ENCODE peak calls at places on chromosomes 13 and 19, in seven cellular contexts. S is lower leg skin, B is cardiac fibroblast, O is Peyer's patch, G is progenitor cell of endocrine pancreas, X is HFFc6, W is IMR-90. T is an unnamed sample.

GRCh38 chr13:24629320-24629719 is 50.9 kb upstream of the ATP12A start:
- DNase-seq in S (no peak), B (no peak), O (no peak), G (no peak), X (no peak), W (no peak), T (no peak)

GRCh38 chr13:65339236-65339635 is 1890.9 kb downstream of the PCDH9 start:
- DNase-seq in S (no peak), B (no peak), O (no peak), G (no peak), X (peak), W (peak), T (no peak)

GRCh38 chr19:47614559-47614958 is 5.6 kb downstream of the BICRA start:
- DNase-seq in S (no peak), B (no peak), O (no peak), G (no peak), X (no peak), W (no peak), T (no peak)

GRCh38 chr19:58305065-58305931 is at the start of gene ERVK3-1:
- DNase-seq in S (peak), B (peak), O (peak), G (peak), X (peak), W (peak), T (peak)

GRCh38 chr19:46383171-46383815 is 30.1 kb downstream of the CCDC8 start:
- DNase-seq in S (no peak), B (no peak), O (no peak), G (no peak), X (no peak), W (no peak), T (no peak)

GRCh38 chr13:51158923-51159322 is 47.8 kb upstream of the C13orf42 start:
- DNase-seq in S (no peak), B (peak), O (no peak), G (no peak), X (no peak), W (no peak), T (no peak)

GRCh38 chr13:97446448-97446847 is 12.5 kb downstream of the RAP2A start:
- DNase-seq in S (no peak), B (no peak), O (no peak), G (no peak), X (no peak), W (no peak), T (no peak)

GRCh38 chr13:96090240-96091101 is 564 bp downstream of the HS6ST3 start:
- DNase-seq in S (no peak), B (peak), O (no peak), G (peak), X (no peak), W (no peak), T (no peak)

GRCh38 chr13:45623516-45624090 is 8.1 kb upstream of the ERICH6B start:
- DNase-seq in S (no peak), B (peak), O (no peak), G (no peak), X (no peak), W (peak), T (no peak)

GRCh38 chr13:38566526-38566925 is 120.4 kb upstream of the FREM2 start:
- DNase-seq in S (no peak), B (no peak), O (no peak), G (no peak), X (no peak), W (no peak), T (no peak)

GRCh38 chr19:35642312-35642711 is 767 bp downstream of the ETV2 start:
- DNase-seq in S (no peak), B (no peak), O (no peak), G (no peak), X (peak), W (no peak), T (no peak)

GRCh38 chr19:7620442-7621412 is 8.6 kb downstream of the XAB2 start:
- DNase-seq in S (no peak), B (no peak), O (no peak), G (no peak), X (no peak), W (no peak), T (no peak)

GRCh38 chr19:51024924-51025323 is 1.5 kb downstream of the KLK11 start:
- DNase-seq in S (no peak), B (no peak), O (no peak), G (no peak), X (no peak), W (no peak), T (no peak)

GRCh38 chr19:4380254-4380727 is 20.1 kb downstream of the SH3GL1 start:
- DNase-seq in S (no peak), B (no peak), O (peak), G (no peak), X (no peak), W (no peak), T (peak)

GRCh38 chr13:59415498-59415897 is 748.2 kb downstream of the DIAPH3 start:
- DNase-seq in S (no peak), B (no peak), O (no peak), G (no peak), X (no peak), W (no peak), T (no peak)

GRCh38 chr19:6532244-6532999 is 1.6 kb downstream of the TNFSF9 start:
- DNase-seq in S (no peak), B (no peak), O (peak), G (no peak), X (no peak), W (no peak), T (no peak)

GRCh38 chr13:100881291-100881864 is 206.8 kb upstream of the TMTC4 start:
- DNase-seq in S (no peak), B (no peak), O (no peak), G (no peak), X (no peak), W (no peak), T (no peak)

GRCh38 chr13:94620286-94620896 is 18.7 kb downstream of the GPR180 start:
- DNase-seq in S (no peak), B (peak), O (no peak), G (no peak), X (peak), W (peak), T (peak)

GRCh38 chr13:29474991-29475390 is 120.5 kb downstream of the SLC7A1 start:
- DNase-seq in S (no peak), B (peak), O (no peak), G (no peak), X (peak), W (peak), T (no peak)

GRCh38 chr19:47187023-47187655 is 43.9 kb downstream of the BBC3 start:
- DNase-seq in S (no peak), B (no peak), O (no peak), G (no peak), X (no peak), W (no peak), T (no peak)

GRCh38 chr19:1492474-1493006 is 1.6 kb downstream of the REEP6 start:
- DNase-seq in S (no peak), B (peak), O (no peak), G (no peak), X (no peak), W (no peak), T (no peak)
- TF ChIP-seq CTCF in S (no peak), B (no peak), O (no peak), G (no peak), X (no peak), W (no peak), T (no peak)

DNA sequence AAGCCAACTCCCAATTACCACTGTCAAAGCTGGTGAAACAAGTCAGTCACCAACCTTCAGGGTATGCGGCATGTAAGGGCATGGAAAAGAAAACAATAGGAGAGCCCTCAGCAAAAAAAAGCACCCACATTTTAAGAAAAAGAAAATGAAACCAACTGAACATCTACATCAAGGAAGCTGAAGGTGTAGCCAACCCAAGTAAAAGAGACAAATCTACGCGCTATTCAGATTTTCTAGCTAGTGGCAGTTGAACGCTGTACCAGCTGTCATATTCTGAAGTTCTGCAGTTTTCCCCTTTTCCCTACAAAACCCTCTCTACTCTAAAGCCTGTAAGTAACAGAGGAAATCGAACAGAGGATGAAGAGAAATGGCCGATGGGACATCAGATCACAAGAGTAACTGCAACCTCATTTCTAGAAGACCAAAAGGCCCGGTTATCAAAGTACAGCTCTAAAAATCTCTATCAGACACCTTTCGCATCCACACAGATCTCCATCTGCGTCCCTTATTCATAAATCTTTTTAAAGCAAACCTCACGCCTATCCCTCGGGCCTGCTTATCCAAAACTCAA is 1.4 kb downstream of the MYCBP2 start:
- DNase-seq in S (no peak), B (peak), O (no peak), G (no peak), X (no peak), W (no peak), T (peak)
- TF ChIP-seq CTCF in S (no peak), B (no peak), O (no peak), G (no peak), X (no peak), W (no peak), T (no peak)

GRCh38 chr13:36817996-36818395 is 1.0 kb upstream of the RFXAP start:
- DNase-seq in S (no peak), B (no peak), O (no peak), G (no peak), X (no peak), W (no peak), T (no peak)
- TF ChIP-seq CTCF in S (no peak), B (no peak), O (no peak), G (no peak), X (peak), W (no peak), T (no peak)

GRCh38 chr13:33040116-33040515 is 23.9 kb downstream of the KL start:
- DNase-seq in S (no peak), B (no peak), O (no peak), G (no peak), X (no peak), W (no peak), T (no peak)
- TF ChIP-seq CTCF in S (no peak), B (no peak), O (no peak), G (no peak), X (no peak), W (no peak), T (no peak)

GRCh38 chr13:73325351-73326214 is 266.8 kb downstream of the KLF5 start:
- DNase-seq in S (no peak), B (peak), O (no peak), G (no peak), X (peak), W (peak), T (peak)
- TF ChIP-seq CTCF in S (no peak), B (no peak), O (no peak), G (no peak), X (no peak), W (no peak), T (no peak)

DNA sequence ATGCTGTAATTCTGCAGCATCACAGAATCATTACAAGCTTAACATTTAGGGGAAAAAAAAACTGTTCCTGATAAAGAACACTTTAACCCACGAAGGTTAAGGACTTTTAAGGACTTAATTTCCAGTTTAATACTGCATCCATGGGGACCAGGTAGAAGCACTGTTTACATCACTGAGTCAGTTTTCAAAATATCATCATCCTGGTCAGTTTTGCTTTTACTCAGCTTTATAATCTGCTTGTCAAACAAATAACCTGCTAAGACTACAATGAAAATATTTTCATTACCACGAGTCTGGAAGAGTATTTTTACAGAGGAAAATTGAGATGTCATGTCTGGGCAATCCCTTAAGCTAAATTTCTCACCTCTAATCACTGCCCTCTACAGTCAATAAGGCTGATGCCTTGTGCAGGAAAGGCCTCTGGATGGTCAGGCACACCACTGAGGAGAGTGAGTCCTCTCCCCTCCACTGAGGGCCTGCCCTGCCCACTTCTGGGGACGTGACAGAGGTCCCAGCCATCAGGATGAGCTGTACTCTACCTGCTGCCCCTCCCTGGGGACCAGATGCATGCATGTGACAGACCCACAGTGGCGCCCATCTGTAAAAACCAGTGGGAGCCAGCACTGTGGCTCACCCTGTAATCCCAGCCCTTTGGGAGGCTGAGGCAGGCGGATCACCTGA is 31.0 kb downstream of the FOXO1 start:
- DNase-seq in S (no peak), B (no peak), O (no peak), G (no peak), X (no peak), W (no peak), T (no peak)
- TF ChIP-seq CTCF in S (no peak), B (no peak), O (no peak), G (no peak), X (no peak), W (no peak), T (no peak)

GRCh38 chr13:107665926-107666458 is 549.3 kb downstream of the LIG4 start:
- DNase-seq in S (no peak), B (peak), O (no peak), G (no peak), X (no peak), W (peak), T (no peak)

GRCh38 chr13:107669356-107669755 is 546.0 kb downstream of the LIG4 start:
- DNase-seq in S (no peak), B (peak), O (no peak), G (no peak), X (no peak), W (peak), T (no peak)
- TF ChIP-seq CTCF in S (no peak), B (no peak), O (no peak), G (no peak), X (no peak), W (no peak), T (no peak)

T was measured in foreskin keratinocyte.